ENCODE peak calls at places on chromosome 1, in six cellular contexts. L is T-helper 1 cell; J is stimulated activated CD4-positive, alpha-beta T cell treated with anti-CD3 and anti-CD28 coated beads, Interleukin-1b, Interleukin-23, amount 100 ng/mL, for 4 hours; S is LoVo; N is stimulated activated CD8-positive, alpha-beta memory T cell treated with anti-CD3 and anti-CD28 coated beads, Interleukin-15, amount 100 ng/mL, for 24 hours; V is GM10248. K is an unnamed sample.

GRCh38 chr1:58755468-58755872 is 28.4 kb downstream of the JUN start:
- DNase-seq in L (no peak), J (peak; percentile 17), S (peak; percentile 90), N (peak; percentile 20), V (peak; percentile 44), K (peak; percentile 81)

GRCh38 chr1:74684301-74684700 is 10.7 kb upstream of the ERICH3 start:
- DNase-seq in L (no peak), J (no peak), S (no peak), N (no peak), V (no peak), K (no peak)

GRCh38 chr1:110008971-110009565 is 24.5 kb downstream of the AHCYL1 start:
- DNase-seq in L (no peak), J (no peak), S (no peak), N (no peak), V (no peak), K (no peak)

GRCh38 chr1:8903908-8904650 is 25.6 kb upstream of the ENO1 start:
- DNase-seq in L (no peak), J (no peak), S (peak; percentile 54), N (no peak), V (no peak), K (peak; percentile 84)

GRCh38 chr1:67970088-67970487 is 80.3 kb downstream of the DIRAS3 start:
- DNase-seq in L (no peak), J (no peak), S (peak; percentile 24), N (no peak), V (no peak), K (no peak)

GRCh38 chr1:99737016-99737415 is 29.4 kb downstream of the FRRS1 start:
- DNase-seq in L (no peak), J (no peak), S (no peak), N (no peak), V (no peak), K (no peak)

GRCh38 chr1:160451119-160451858 is 50.9 kb downstream of the VANGL2 start:
- DNase-seq in L (no peak), J (no peak), S (no peak), N (no peak), V (no peak), K (no peak)

GRCh38 chr1:37951783-37952624 is 5.2 kb upstream of the INPP5B start:
- DNase-seq in L (no peak), J (no peak), S (no peak), N (no peak), V (no peak), K (no peak)

GRCh38 chr1:30260318-30260717 is 463.1 kb downstream of the MATN1 start:
- DNase-seq in L (no peak), J (no peak), S (no peak), N (no peak), V (no peak), K (no peak)

K was measured in upper lobe of left lung.